ENCODE peak calls at places on chromosome 11, in nine cellular contexts. D, L, I, C, J, H, M, U and Y are unnamed samples.

GRCh38 chr11:75142714-75143419 is 8.0 kb upstream of the SLCO2B1 start:
- DNase-seq in D (peak), L (no peak), I (peak), C (peak), J (peak), H (peak), M (peak), U (peak), Y (peak)

GRCh38 chr11:112300094-112300786 is 39.6 kb upstream of the PLET1 start:
- DNase-seq in D (no peak), L (no peak), I (no peak), C (no peak), J (no peak), H (no peak), M (no peak), U (peak), Y (no peak)

GRCh38 chr11:134587345-134587744 is 175.3 kb upstream of the B3GAT1 start:
- DNase-seq in D (no peak), L (no peak), I (no peak), C (no peak), J (no peak), H (no peak), M (no peak), U (no peak), Y (no peak)

GRCh38 chr11:105960252-105961245 is 61.5 kb downstream of the MSANTD4 start:
- DNase-seq in D (no peak), L (no peak), I (no peak), C (no peak), J (no peak), H (peak), M (no peak), U (no peak), Y (no peak)

GRCh38 chr11:99773646-99774045 is 752.9 kb downstream of the CNTN5 start:
- DNase-seq in D (peak), L (no peak), I (peak), C (peak), J (no peak), H (no peak), M (no peak), U (no peak), Y (no peak)

GRCh38 chr11:94934362-94934761 is 39.0 kb downstream of the CWC15 start:
- DNase-seq in D (peak), L (no peak), I (peak), C (peak), J (no peak), H (no peak), M (no peak), U (no peak), Y (peak)

GRCh38 chr11:86103808-86104207 is 34.9 kb upstream of the PICALM start:
- DNase-seq in D (no peak), L (no peak), I (peak), C (no peak), J (no peak), H (no peak), M (no peak), U (no peak), Y (no peak)

GRCh38 chr11:59400461-59401261 is 25.6 kb downstream of the OR5A2 start:
- DNase-seq in D (no peak), L (no peak), I (no peak), C (no peak), J (no peak), H (no peak), M (no peak), U (no peak), Y (no peak)

GRCh38 chr11:134139873-134140331 is 71.0 kb downstream of the JAM3 start:
- DNase-seq in D (peak), L (no peak), I (peak), C (peak), J (peak), H (no peak), M (peak), U (peak), Y (peak)

GRCh38 chr11:86559311-86559945 is 113.0 kb downstream of the ME3 start:
- DNase-seq in D (peak), L (no peak), I (peak), C (peak), J (peak), H (no peak), M (peak), U (peak), Y (peak)

GRCh38 chr11:72229336-72229924 is 4.9 kb downstream of the INPPL1 start:
- DNase-seq in D (no peak), L (no peak), I (no peak), C (no peak), J (no peak), H (no peak), M (peak), U (no peak), Y (no peak)

GRCh38 chr11:72227316-72228228 is 3.0 kb downstream of the INPPL1 start:
- DNase-seq in D (no peak), L (no peak), I (peak), C (peak), J (no peak), H (no peak), M (peak), U (no peak), Y (no peak)

GRCh38 chr11:72229925-72230763 is 5.6 kb downstream of the INPPL1 start:
- DNase-seq in D (no peak), L (no peak), I (no peak), C (no peak), J (no peak), H (no peak), M (no peak), U (no peak), Y (no peak)

GRCh38 chr11:72228229-72228843 is 3.8 kb downstream of the INPPL1 start:
- DNase-seq in D (no peak), L (no peak), I (peak), C (peak), J (no peak), H (no peak), M (peak), U (no peak), Y (no peak)

GRCh38 chr11:72228844-72229231 is 4.3 kb downstream of the INPPL1 start:
- DNase-seq in D (no peak), L (no peak), I (no peak), C (no peak), J (no peak), H (no peak), M (peak), U (no peak), Y (no peak)
- TF ChIP-seq CTCF in D (no peak), L (no peak), I (no peak), C (no peak), J (no peak), H (no peak), M (no peak), U (no peak), Y (no peak)

GRCh38 chr11:65163684-65164083 is 6.3 kb upstream of the SPDYC start:
- DNase-seq in D (no peak), L (no peak), I (no peak), C (no peak), J (peak), H (no peak), M (no peak), U (no peak), Y (no peak)
- TF ChIP-seq CTCF in D (no peak), L (no peak), I (no peak), C (no peak), J (no peak), H (no peak), M (no peak), U (no peak), Y (no peak)

GRCh38 chr11:19805827-19806226 is 93.2 kb downstream of the NAV2 start:
- DNase-seq in D (no peak), L (no peak), I (no peak), C (no peak), J (no peak), H (no peak), M (no peak), U (no peak), Y (no peak)

GRCh38 chr11:19805346-19805745 is 92.7 kb downstream of the NAV2 start:
- DNase-seq in D (no peak), L (no peak), I (no peak), C (no peak), J (no peak), H (no peak), M (no peak), U (no peak), Y (no peak)

GRCh38 chr11:19810852-19811251 is 98.2 kb downstream of the NAV2 start:
- DNase-seq in D (no peak), L (no peak), I (no peak), C (no peak), J (no peak), H (no peak), M (no peak), U (no peak), Y (no peak)

GRCh38 chr11:19806251-19806650 is 93.6 kb downstream of the NAV2 start:
- DNase-seq in D (no peak), L (no peak), I (no peak), C (no peak), J (no peak), H (no peak), M (no peak), U (no peak), Y (no peak)

GRCh38 chr11:19808076-19808911 is 95.7 kb downstream of the NAV2 start:
- DNase-seq in D (no peak), L (no peak), I (peak), C (no peak), J (no peak), H (no peak), M (no peak), U (no peak), Y (no peak)
- TF ChIP-seq CTCF in D (no peak), L (no peak), I (peak), C (no peak), J (no peak), H (peak), M (no peak), U (peak), Y (peak)

GRCh38 chr11:65569973-65570918 is at the start of gene ZNRD2:
- DNase-seq in D (peak), L (peak), I (peak), C (peak), J (peak), H (peak), M (peak), U (peak), Y (peak)
- TF ChIP-seq CTCF in D (peak), L (peak), I (peak), C (peak), J (peak), H (peak), M (peak), U (peak), Y (peak)